ENCODE peak calls at places on chromosomes 4 and X, in six cellular contexts. One of them, this sample, is unnamed.

GRCh38 chr4:138225477-138225876 is 16.7 kb downstream of the SLC7A11 start:
- DNase-seq in H1: no peak
- DNase-seq in nephron progenitor cell: no peak
- DNase-seq in foreskin fibroblast: peak; percentile 47
- DNase-seq in CD8-positive, alpha-beta T cell: no peak
- DNase-seq in endothelial cell: no peak
- DNase-seq in this sample: no peak

GRCh38 chr4:4991541-4992099 is 27.6 kb downstream of the CYTL1 start:
- DNase-seq in endothelial cell: no peak
- DNase-seq in CD8-positive, alpha-beta T cell: no peak
- DNase-seq in H1: no peak
- DNase-seq in nephron progenitor cell: no peak
- DNase-seq in foreskin fibroblast: no peak
- DNase-seq in this sample: no peak

GRCh38 chrX:87900320-87900908 is 382.8 kb downstream of the KLHL4 start:
- DNase-seq in nephron progenitor cell: no peak
- DNase-seq in endothelial cell: no peak
- DNase-seq in H1: no peak
- DNase-seq in CD8-positive, alpha-beta T cell: no peak
- DNase-seq in foreskin fibroblast: no peak
- DNase-seq in this sample: no peak

GRCh38 chrX:154607370-154607769 is 11.7 kb downstream of the CTAG1B start:
- DNase-seq in endothelial cell: no peak
- DNase-seq in foreskin fibroblast: no peak
- DNase-seq in H1: no peak
- DNase-seq in nephron progenitor cell: no peak
- DNase-seq in CD8-positive, alpha-beta T cell: no peak
- DNase-seq in this sample: no peak

GRCh38 chr4:42985971-42986370 is 93.5 kb downstream of the GRXCR1 start:
- DNase-seq in foreskin fibroblast: no peak
- DNase-seq in nephron progenitor cell: no peak
- DNase-seq in H1: no peak
- DNase-seq in CD8-positive, alpha-beta T cell: no peak
- DNase-seq in endothelial cell: no peak
- DNase-seq in this sample: no peak

GRCh38 chr4:122712782-122713181 is 19.7 kb upstream of the BBS12 start:
- DNase-seq in nephron progenitor cell: no peak
- DNase-seq in foreskin fibroblast: peak; percentile 54
- DNase-seq in endothelial cell: no peak
- DNase-seq in H1: no peak
- DNase-seq in CD8-positive, alpha-beta T cell: no peak
- DNase-seq in this sample: no peak

GRCh38 chrX:1657367-1658082 is 42.7 kb downstream of the ASMT start:
- DNase-seq in nephron progenitor cell: peak; percentile 59
- DNase-seq in CD8-positive, alpha-beta T cell: peak; percentile 53
- DNase-seq in foreskin fibroblast: peak; percentile 34
- DNase-seq in endothelial cell: no peak
- DNase-seq in H1: no peak
- DNase-seq in this sample: peak; percentile 73

GRCh38 chrX:100072286-100072685 is 337.8 kb downstream of the PCDH19 start:
- DNase-seq in H1: no peak
- DNase-seq in foreskin fibroblast: no peak
- DNase-seq in CD8-positive, alpha-beta T cell: no peak
- DNase-seq in endothelial cell: no peak
- DNase-seq in nephron progenitor cell: no peak
- DNase-seq in this sample: no peak

GRCh38 chr4:174532479-174532878 is 10.2 kb upstream of the HPGD start:
- DNase-seq in nephron progenitor cell: no peak
- DNase-seq in endothelial cell: no peak
- DNase-seq in H1: no peak
- DNase-seq in foreskin fibroblast: no peak
- DNase-seq in CD8-positive, alpha-beta T cell: no peak
- DNase-seq in this sample: no peak

GRCh38 chr4:77240469-77241066 is 83.6 kb downstream of the CCNG2 start:
- DNase-seq in CD8-positive, alpha-beta T cell: peak; percentile 26
- DNase-seq in foreskin fibroblast: peak; percentile 80
- DNase-seq in H1: peak; percentile 65
- DNase-seq in nephron progenitor cell: peak; percentile 83
- DNase-seq in endothelial cell: peak; percentile 85
- DNase-seq in this sample: peak; percentile 40

GRCh38 chr4:41207330-41207831 is 7.0 kb downstream of the APBB2 start:
- DNase-seq in H1: no peak
- DNase-seq in nephron progenitor cell: no peak
- DNase-seq in endothelial cell: no peak
- DNase-seq in foreskin fibroblast: peak; percentile 57
- DNase-seq in CD8-positive, alpha-beta T cell: no peak
- DNase-seq in this sample: no peak

GRCh38 chr4:55154290-55154880 is 29.0 kb upstream of the KDR start:
- DNase-seq in H1: no peak
- DNase-seq in CD8-positive, alpha-beta T cell: no peak
- DNase-seq in nephron progenitor cell: no peak
- DNase-seq in foreskin fibroblast: no peak
- DNase-seq in endothelial cell: no peak
- DNase-seq in this sample: no peak

GRCh38 chr4:16550488-16550980 is 324.3 kb upstream of the TAPT1 start:
- DNase-seq in foreskin fibroblast: no peak
- DNase-seq in nephron progenitor cell: no peak
- DNase-seq in H1: no peak
- DNase-seq in endothelial cell: no peak
- DNase-seq in CD8-positive, alpha-beta T cell: no peak
- DNase-seq in this sample: no peak

GRCh38 chr4:5738061-5738460 is 27.1 kb downstream of the EVC start:
- DNase-seq in nephron progenitor cell: no peak
- DNase-seq in CD8-positive, alpha-beta T cell: no peak
- DNase-seq in endothelial cell: no peak
- DNase-seq in H1: no peak
- DNase-seq in foreskin fibroblast: no peak
- DNase-seq in this sample: no peak

GRCh38 chr4:3822230-3822947 is 56.2 kb downstream of the ADRA2C start:
- DNase-seq in nephron progenitor cell: no peak
- DNase-seq in H1: no peak
- DNase-seq in endothelial cell: no peak
- DNase-seq in foreskin fibroblast: no peak
- DNase-seq in CD8-positive, alpha-beta T cell: no peak
- DNase-seq in this sample: no peak

GRCh38 chrX:111009256-111009655 is 86.7 kb upstream of the PAK3 start:
- DNase-seq in foreskin fibroblast: no peak
- DNase-seq in H1: no peak
- DNase-seq in nephron progenitor cell: no peak
- DNase-seq in CD8-positive, alpha-beta T cell: no peak
- DNase-seq in endothelial cell: no peak
- DNase-seq in this sample: no peak

GRCh38 chr4:656651-657337 is 17.3 kb downstream of the ATP5ME start:
- DNase-seq in H1: no peak
- DNase-seq in nephron progenitor cell: no peak
- DNase-seq in CD8-positive, alpha-beta T cell: no peak
- DNase-seq in foreskin fibroblast: peak; percentile 18
- DNase-seq in endothelial cell: no peak
- DNase-seq in this sample: no peak

GRCh38 chr4:87428979-87429378 is 6.6 kb downstream of the NUDT9 start:
- DNase-seq in foreskin fibroblast: no peak
- DNase-seq in endothelial cell: no peak
- DNase-seq in H1: no peak
- DNase-seq in CD8-positive, alpha-beta T cell: no peak
- DNase-seq in nephron progenitor cell: no peak
- DNase-seq in this sample: no peak

GRCh38 chr4:87426865-87427517 is 4.6 kb downstream of the NUDT9 start:
- DNase-seq in endothelial cell: no peak
- DNase-seq in CD8-positive, alpha-beta T cell: no peak
- DNase-seq in nephron progenitor cell: no peak
- DNase-seq in foreskin fibroblast: no peak
- DNase-seq in H1: no peak
- DNase-seq in this sample: no peak

GRCh38 chr4:87430038-87430437 is 7.7 kb downstream of the NUDT9 start:
- DNase-seq in nephron progenitor cell: no peak
- DNase-seq in foreskin fibroblast: no peak
- DNase-seq in H1: no peak
- DNase-seq in endothelial cell: no peak
- DNase-seq in CD8-positive, alpha-beta T cell: no peak
- DNase-seq in this sample: no peak

GRCh38 chr4:87425711-87426110 is 3.3 kb downstream of the NUDT9 start:
- DNase-seq in endothelial cell: no peak
- DNase-seq in nephron progenitor cell: no peak
- DNase-seq in H1: no peak
- DNase-seq in foreskin fibroblast: peak; percentile 4
- DNase-seq in CD8-positive, alpha-beta T cell: no peak
- DNase-seq in this sample: no peak

DNA sequence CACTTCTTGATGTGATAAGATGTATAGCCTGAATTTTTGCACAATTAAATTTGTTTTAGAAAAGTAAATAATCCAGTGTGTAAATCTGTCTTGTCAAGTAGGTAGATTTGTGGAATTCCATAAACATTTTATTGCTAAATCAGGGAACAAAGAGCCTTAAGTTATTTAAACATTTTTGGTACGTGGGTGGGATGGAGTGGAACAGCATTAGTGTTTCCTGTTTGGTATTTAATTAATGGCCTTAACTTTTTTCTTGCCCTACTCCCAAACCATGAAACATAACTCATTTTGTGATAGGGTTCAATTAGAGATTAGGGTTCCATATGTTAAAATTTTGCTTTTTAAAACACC is 5.1 kb downstream of the NUDT9 start:
- DNase-seq in CD8-positive, alpha-beta T cell: no peak
- DNase-seq in endothelial cell: no peak
- DNase-seq in nephron progenitor cell: no peak
- DNase-seq in H1: no peak
- DNase-seq in foreskin fibroblast: no peak
- DNase-seq in this sample: no peak
- TF ChIP-seq CTCF in CD8-positive, alpha-beta T cell: no peak
- TF ChIP-seq CTCF in endothelial cell: no peak
- TF ChIP-seq CTCF in nephron progenitor cell: no peak
- TF ChIP-seq CTCF in H1: no peak
- TF ChIP-seq CTCF in foreskin fibroblast: no peak
- TF ChIP-seq CTCF in this sample: no peak

GRCh38 chrX:70675284-70675683 is 230.6 kb downstream of the DLG3 start:
- DNase-seq in foreskin fibroblast: no peak
- DNase-seq in endothelial cell: no peak
- DNase-seq in H1: no peak
- DNase-seq in CD8-positive, alpha-beta T cell: no peak
- DNase-seq in nephron progenitor cell: no peak
- DNase-seq in this sample: no peak
- TF ChIP-seq CTCF in foreskin fibroblast: no peak
- TF ChIP-seq CTCF in endothelial cell: no peak
- TF ChIP-seq CTCF in H1: no peak
- TF ChIP-seq CTCF in CD8-positive, alpha-beta T cell: no peak
- TF ChIP-seq CTCF in nephron progenitor cell: no peak
- TF ChIP-seq CTCF in this sample: no peak

GRCh38 chr4:147830102-147830463 is 98.2 kb downstream of the ARHGAP10 start:
- DNase-seq in H1: no peak
- DNase-seq in nephron progenitor cell: no peak
- DNase-seq in CD8-positive, alpha-beta T cell: no peak
- DNase-seq in endothelial cell: no peak
- DNase-seq in foreskin fibroblast: no peak
- DNase-seq in this sample: no peak
- TF ChIP-seq CTCF in H1: no peak
- TF ChIP-seq CTCF in nephron progenitor cell: no peak
- TF ChIP-seq CTCF in CD8-positive, alpha-beta T cell: no peak
- TF ChIP-seq CTCF in endothelial cell: no peak
- TF ChIP-seq CTCF in foreskin fibroblast: no peak
- TF ChIP-seq CTCF in this sample: no peak

GRCh38 chrX:6293716-6294115 is 65.0 kb upstream of the NLGN4X start:
- DNase-seq in CD8-positive, alpha-beta T cell: no peak
- DNase-seq in endothelial cell: no peak
- DNase-seq in H1: no peak
- DNase-seq in nephron progenitor cell: no peak
- DNase-seq in foreskin fibroblast: no peak
- DNase-seq in this sample: no peak

GRCh38 chrX:6291444-6291843 is 62.8 kb upstream of the NLGN4X start:
- DNase-seq in endothelial cell: no peak
- DNase-seq in H1: no peak
- DNase-seq in foreskin fibroblast: no peak
- DNase-seq in nephron progenitor cell: no peak
- DNase-seq in CD8-positive, alpha-beta T cell: no peak
- DNase-seq in this sample: no peak

GRCh38 chrX:6292599-6292998 is 63.9 kb upstream of the NLGN4X start:
- DNase-seq in foreskin fibroblast: no peak
- DNase-seq in CD8-positive, alpha-beta T cell: no peak
- DNase-seq in endothelial cell: no peak
- DNase-seq in nephron progenitor cell: no peak
- DNase-seq in H1: no peak
- DNase-seq in this sample: no peak
- TF ChIP-seq CTCF in foreskin fibroblast: no peak
- TF ChIP-seq CTCF in CD8-positive, alpha-beta T cell: no peak
- TF ChIP-seq CTCF in endothelial cell: no peak
- TF ChIP-seq CTCF in nephron progenitor cell: peak; percentile 42
- TF ChIP-seq CTCF in H1: peak; percentile 27
- TF ChIP-seq CTCF in this sample: no peak

GRCh38 chr4:159383569-159383934 is 280.7 kb downstream of the RAPGEF2 start:
- DNase-seq in CD8-positive, alpha-beta T cell: no peak
- DNase-seq in foreskin fibroblast: no peak
- DNase-seq in endothelial cell: no peak
- DNase-seq in nephron progenitor cell: no peak
- DNase-seq in H1: peak; percentile 77
- DNase-seq in this sample: no peak

GRCh38 chr4:159384017-159384416 is 281.1 kb downstream of the RAPGEF2 start:
- DNase-seq in CD8-positive, alpha-beta T cell: no peak
- DNase-seq in H1: no peak
- DNase-seq in foreskin fibroblast: no peak
- DNase-seq in endothelial cell: no peak
- DNase-seq in nephron progenitor cell: no peak
- DNase-seq in this sample: no peak

GRCh38 chr4:159382875-159383568 is 280.1 kb downstream of the RAPGEF2 start:
- DNase-seq in H1: peak; percentile 21
- DNase-seq in foreskin fibroblast: no peak
- DNase-seq in nephron progenitor cell: no peak
- DNase-seq in endothelial cell: no peak
- DNase-seq in CD8-positive, alpha-beta T cell: no peak
- DNase-seq in this sample: no peak

GRCh38 chr4:159386620-159387019 is 283.7 kb downstream of the RAPGEF2 start:
- DNase-seq in nephron progenitor cell: no peak
- DNase-seq in H1: no peak
- DNase-seq in CD8-positive, alpha-beta T cell: no peak
- DNase-seq in endothelial cell: no peak
- DNase-seq in foreskin fibroblast: no peak
- DNase-seq in this sample: no peak

GRCh38 chr4:159384619-159385018 is 281.7 kb downstream of the RAPGEF2 start:
- DNase-seq in endothelial cell: no peak
- DNase-seq in foreskin fibroblast: no peak
- DNase-seq in H1: no peak
- DNase-seq in CD8-positive, alpha-beta T cell: no peak
- DNase-seq in nephron progenitor cell: no peak
- DNase-seq in this sample: no peak
- TF ChIP-seq CTCF in endothelial cell: no peak
- TF ChIP-seq CTCF in foreskin fibroblast: peak; percentile 13
- TF ChIP-seq CTCF in H1: no peak
- TF ChIP-seq CTCF in CD8-positive, alpha-beta T cell: no peak
- TF ChIP-seq CTCF in nephron progenitor cell: no peak
- TF ChIP-seq CTCF in this sample: no peak

GRCh38 chr4:165462009-165462408 is 83.2 kb downstream of the CPE start:
- DNase-seq in endothelial cell: no peak
- DNase-seq in CD8-positive, alpha-beta T cell: no peak
- DNase-seq in foreskin fibroblast: no peak
- DNase-seq in nephron progenitor cell: no peak
- DNase-seq in H1: no peak
- DNase-seq in this sample: no peak
- TF ChIP-seq CTCF in endothelial cell: no peak
- TF ChIP-seq CTCF in CD8-positive, alpha-beta T cell: no peak
- TF ChIP-seq CTCF in foreskin fibroblast: no peak
- TF ChIP-seq CTCF in nephron progenitor cell: no peak
- TF ChIP-seq CTCF in H1: no peak
- TF ChIP-seq CTCF in this sample: no peak

This sample was measured in natural killer cell.